ENCODE peak calls at places on chromosomes 11 and 22, in seven cellular contexts. One of them, this sample, is unnamed.

GRCh38 chr11:80157447-80157846 is 716.6 kb upstream of the TENM4 start:
- DNase-seq in K562: no peak
- DNase-seq in H1: no peak
- DNase-seq in suprapubic skin: no peak
- DNase-seq in esophagus muscularis mucosa: no peak
- DNase-seq in stomach: no peak
- DNase-seq in A549: no peak
- DNase-seq in this sample: no peak

GRCh38 chr11:103682318-103683184 is 353.9 kb upstream of the DDI1 start:
- DNase-seq in K562: peak
- DNase-seq in H1: peak
- DNase-seq in suprapubic skin: peak
- DNase-seq in esophagus muscularis mucosa: peak
- DNase-seq in stomach: peak
- DNase-seq in A549: peak
- DNase-seq in this sample: peak

GRCh38 chr11:2882681-2883110 is 2.9 kb downstream of the CDKN1C start:
- DNase-seq in K562: no peak
- DNase-seq in H1: no peak
- DNase-seq in suprapubic skin: no peak
- DNase-seq in esophagus muscularis mucosa: no peak
- DNase-seq in stomach: no peak
- DNase-seq in A549: no peak
- DNase-seq in this sample: no peak

GRCh38 chr11:46380340-46381045 is 976 bp upstream of the MDK start:
- DNase-seq in K562: peak
- DNase-seq in H1: peak
- DNase-seq in suprapubic skin: no peak
- DNase-seq in esophagus muscularis mucosa: peak
- DNase-seq in stomach: peak
- DNase-seq in A549: no peak
- DNase-seq in this sample: peak

GRCh38 chr11:56045538-56045937 is 18.1 kb downstream of the OR5AS1 start:
- DNase-seq in K562: no peak
- DNase-seq in H1: no peak
- DNase-seq in suprapubic skin: no peak
- DNase-seq in esophagus muscularis mucosa: no peak
- DNase-seq in stomach: no peak
- DNase-seq in A549: no peak
- DNase-seq in this sample: no peak

GRCh38 chr11:26905368-26905767 is 88.5 kb upstream of the FIBIN start:
- DNase-seq in K562: no peak
- DNase-seq in H1: no peak
- DNase-seq in suprapubic skin: no peak
- DNase-seq in esophagus muscularis mucosa: no peak
- DNase-seq in stomach: no peak
- DNase-seq in A549: no peak
- DNase-seq in this sample: no peak

GRCh38 chr11:117972044-117972443 is 14.2 kb upstream of the IL10RA start:
- DNase-seq in K562: peak
- DNase-seq in H1: no peak
- DNase-seq in suprapubic skin: peak
- DNase-seq in esophagus muscularis mucosa: peak
- DNase-seq in stomach: no peak
- DNase-seq in A549: no peak
- DNase-seq in this sample: no peak

GRCh38 chr11:99865951-99866350 is 821.1 kb upstream of the ARHGAP42 start:
- DNase-seq in K562: no peak
- DNase-seq in H1: no peak
- DNase-seq in suprapubic skin: no peak
- DNase-seq in esophagus muscularis mucosa: no peak
- DNase-seq in stomach: no peak
- DNase-seq in A549: no peak
- DNase-seq in this sample: no peak

GRCh38 chr11:94731921-94732601 is 36.1 kb upstream of the AMOTL1 start:
- DNase-seq in K562: peak
- DNase-seq in H1: no peak
- DNase-seq in suprapubic skin: no peak
- DNase-seq in esophagus muscularis mucosa: peak
- DNase-seq in stomach: no peak
- DNase-seq in A549: peak
- DNase-seq in this sample: no peak

GRCh38 chr11:35711173-35711910 is 48.8 kb downstream of the TRIM44 start:
- DNase-seq in K562: no peak
- DNase-seq in H1: no peak
- DNase-seq in suprapubic skin: no peak
- DNase-seq in esophagus muscularis mucosa: no peak
- DNase-seq in stomach: no peak
- DNase-seq in A549: no peak
- DNase-seq in this sample: no peak

GRCh38 chr11:47111318-47111804 is 65.3 kb downstream of the ARFGAP2 start:
- DNase-seq in K562: no peak
- DNase-seq in H1: no peak
- DNase-seq in suprapubic skin: no peak
- DNase-seq in esophagus muscularis mucosa: no peak
- DNase-seq in stomach: no peak
- DNase-seq in A549: no peak
- DNase-seq in this sample: no peak

GRCh38 chr11:36105743-36106581 is 162.1 kb downstream of the LDLRAD3 start:
- DNase-seq in K562: no peak
- DNase-seq in H1: no peak
- DNase-seq in suprapubic skin: no peak
- DNase-seq in esophagus muscularis mucosa: no peak
- DNase-seq in stomach: no peak
- DNase-seq in A549: no peak
- DNase-seq in this sample: no peak

GRCh38 chr22:30383061-30383460 is 4.2 kb downstream of the RNF215 start:
- DNase-seq in K562: no peak
- DNase-seq in H1: no peak
- DNase-seq in suprapubic skin: no peak
- DNase-seq in esophagus muscularis mucosa: no peak
- DNase-seq in stomach: no peak
- DNase-seq in A549: no peak
- DNase-seq in this sample: no peak

GRCh38 chr11:114163231-114163631 is 103.7 kb downstream of the ZBTB16 start:
- DNase-seq in K562: no peak
- DNase-seq in H1: no peak
- DNase-seq in suprapubic skin: no peak
- DNase-seq in esophagus muscularis mucosa: no peak
- DNase-seq in stomach: peak
- DNase-seq in A549: no peak
- DNase-seq in this sample: peak
- TF ChIP-seq EP300 in K562: no peak
- TF ChIP-seq EP300 in H1: no peak
- TF ChIP-seq EP300 in suprapubic skin: no peak
- TF ChIP-seq EP300 in esophagus muscularis mucosa: no peak
- TF ChIP-seq EP300 in stomach: no peak
- TF ChIP-seq EP300 in A549: no peak
- TF ChIP-seq EP300 in this sample: no peak

GRCh38 chr22:21939392-21940319 is 13.0 kb downstream of the PPM1F start:
- DNase-seq in K562: no peak
- DNase-seq in H1: no peak
- DNase-seq in suprapubic skin: no peak
- DNase-seq in esophagus muscularis mucosa: no peak
- DNase-seq in stomach: no peak
- DNase-seq in A549: no peak
- DNase-seq in this sample: no peak
- TF ChIP-seq CTCF in K562: peak
- TF ChIP-seq CTCF in H1: no peak
- TF ChIP-seq CTCF in suprapubic skin: no peak
- TF ChIP-seq CTCF in esophagus muscularis mucosa: no peak
- TF ChIP-seq CTCF in stomach: no peak
- TF ChIP-seq CTCF in A549: no peak
- TF ChIP-seq CTCF in this sample: no peak

GRCh38 chr11:102497061-102497460 is 33.5 kb downstream of the MMP7 start:
- DNase-seq in K562: no peak
- DNase-seq in H1: no peak
- DNase-seq in suprapubic skin: no peak
- DNase-seq in esophagus muscularis mucosa: no peak
- DNase-seq in stomach: no peak
- DNase-seq in A549: no peak
- DNase-seq in this sample: no peak

GRCh38 chr11:102491969-102492368 is 38.6 kb downstream of the MMP7 start:
- DNase-seq in K562: no peak
- DNase-seq in H1: no peak
- DNase-seq in suprapubic skin: no peak
- DNase-seq in esophagus muscularis mucosa: no peak
- DNase-seq in stomach: no peak
- DNase-seq in A549: no peak
- DNase-seq in this sample: no peak

GRCh38 chr11:102494216-102494615 is 36.3 kb downstream of the MMP7 start:
- DNase-seq in K562: no peak
- DNase-seq in H1: no peak
- DNase-seq in suprapubic skin: no peak
- DNase-seq in esophagus muscularis mucosa: no peak
- DNase-seq in stomach: peak
- DNase-seq in A549: peak
- DNase-seq in this sample: no peak

GRCh38 chr11:102493524-102493923 is 37.0 kb downstream of the MMP7 start:
- DNase-seq in K562: no peak
- DNase-seq in H1: no peak
- DNase-seq in suprapubic skin: no peak
- DNase-seq in esophagus muscularis mucosa: no peak
- DNase-seq in stomach: no peak
- DNase-seq in A549: no peak
- DNase-seq in this sample: no peak

DNA sequence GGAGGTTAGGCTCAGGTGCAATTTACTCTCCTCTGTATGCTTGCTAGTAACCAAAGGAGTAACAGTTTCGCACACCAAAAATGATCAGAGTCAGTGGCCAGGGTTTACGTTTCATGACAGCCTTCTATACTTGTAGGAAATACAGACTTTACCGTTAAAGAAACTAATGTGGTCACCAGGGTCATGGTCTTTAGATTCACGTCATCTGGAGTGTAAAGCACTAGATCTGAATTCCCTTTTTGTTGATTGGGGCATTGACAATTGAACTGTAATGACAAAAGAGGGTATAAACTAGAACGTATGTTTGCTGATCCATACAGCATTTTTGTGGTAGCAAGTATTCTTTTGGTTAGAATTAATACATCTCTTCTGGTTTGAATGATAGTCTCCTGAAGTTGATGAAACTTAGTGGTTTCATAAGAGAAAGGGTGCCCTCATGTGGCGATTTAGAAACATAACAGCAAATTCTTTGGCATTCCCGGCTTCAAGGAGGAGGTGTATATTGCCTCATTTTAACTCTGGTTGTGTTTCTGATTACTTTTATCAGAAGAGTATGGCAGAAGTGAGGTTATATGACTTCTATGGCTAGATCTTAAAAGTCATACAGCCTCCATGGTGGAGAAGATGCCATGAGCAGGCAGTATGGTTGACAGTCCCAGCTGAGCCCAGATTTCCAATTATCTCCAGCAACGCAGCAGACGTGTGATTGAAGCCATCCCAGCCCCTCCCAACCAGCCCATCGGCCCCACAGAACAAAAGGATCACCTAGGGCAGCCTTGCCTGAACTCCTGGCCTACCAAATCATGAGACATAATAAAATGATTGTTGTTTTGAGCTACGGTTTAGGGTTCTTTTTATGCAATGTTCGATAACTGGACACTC is 35.1 kb downstream of the MMP7 start:
- DNase-seq in K562: peak
- DNase-seq in H1: peak
- DNase-seq in suprapubic skin: no peak
- DNase-seq in esophagus muscularis mucosa: no peak
- DNase-seq in stomach: no peak
- DNase-seq in A549: peak
- DNase-seq in this sample: peak
- TF ChIP-seq EP300 in K562: no peak
- TF ChIP-seq EP300 in H1: no peak
- TF ChIP-seq EP300 in suprapubic skin: no peak
- TF ChIP-seq EP300 in esophagus muscularis mucosa: no peak
- TF ChIP-seq EP300 in stomach: no peak
- TF ChIP-seq EP300 in A549: no peak
- TF ChIP-seq EP300 in this sample: no peak

DNA sequence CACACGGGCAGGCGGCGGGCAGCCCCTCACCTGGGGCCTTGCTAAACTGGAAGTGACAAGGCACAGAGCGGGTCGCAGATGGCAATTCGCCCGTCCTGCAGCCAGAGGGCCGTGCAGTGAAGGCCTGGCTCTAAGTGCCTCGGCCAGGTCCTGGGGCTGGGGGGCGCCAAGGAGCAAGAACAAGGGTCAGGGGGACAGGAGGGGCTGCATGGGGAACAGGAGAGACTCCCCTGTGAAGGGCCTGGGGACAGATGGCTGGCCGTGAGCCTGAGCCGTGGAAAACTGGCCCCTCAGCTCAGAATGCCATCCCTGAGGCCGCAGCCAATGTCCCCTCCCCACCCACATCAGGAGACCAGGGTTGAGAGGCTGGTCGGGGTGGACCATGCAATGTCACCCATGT is 60.0 kb downstream of the RTL6 start:
- DNase-seq in K562: no peak
- DNase-seq in H1: peak
- DNase-seq in suprapubic skin: no peak
- DNase-seq in esophagus muscularis mucosa: no peak
- DNase-seq in stomach: no peak
- DNase-seq in A549: no peak
- DNase-seq in this sample: no peak
- TF ChIP-seq CTCF in K562: peak
- TF ChIP-seq CTCF in H1: peak
- TF ChIP-seq CTCF in suprapubic skin: no peak
- TF ChIP-seq CTCF in esophagus muscularis mucosa: no peak
- TF ChIP-seq CTCF in stomach: no peak
- TF ChIP-seq CTCF in A549: no peak
- TF ChIP-seq CTCF in this sample: no peak

GRCh38 chr11:111801135-111801534 is 34.9 kb upstream of the PPP2R1B start:
- DNase-seq in K562: no peak
- DNase-seq in H1: no peak
- DNase-seq in suprapubic skin: no peak
- DNase-seq in esophagus muscularis mucosa: no peak
- DNase-seq in stomach: no peak
- DNase-seq in A549: no peak
- DNase-seq in this sample: no peak
- TF ChIP-seq EP300 in K562: no peak
- TF ChIP-seq EP300 in H1: no peak
- TF ChIP-seq EP300 in suprapubic skin: no peak
- TF ChIP-seq EP300 in esophagus muscularis mucosa: no peak
- TF ChIP-seq EP300 in stomach: no peak
- TF ChIP-seq EP300 in A549: no peak
- TF ChIP-seq EP300 in this sample: no peak